ENCODE peak calls at places on chromosomes 4 and X, in four cellular contexts. X is Calu3, O is PC-9, T is mucosa of descending colon. C is an unnamed sample.

GRCh38 chr4:40232610-40233009 is 35.8 kb downstream of the RHOH start:
- DNase-seq in T (no peak), X (no peak), O (no peak), C (no peak)

GRCh38 chr4:158125325-158125724 is 47.5 kb downstream of the GASK1B start:
- DNase-seq in O (no peak), X (no peak), T (no peak), C (no peak)

GRCh38 chr4:113952452-113953029 is 26.9 kb downstream of the ARSJ start:
- DNase-seq in T (no peak), O (no peak), X (peak), C (peak)

GRCh38 chr4:82360298-82361177 is 13.3 kb downstream of the HNRNPD start:
- DNase-seq in O (no peak), T (no peak), X (no peak), C (no peak)

GRCh38 chr4:175411251-175411650 is 400.8 kb downstream of the GPM6A start:
- DNase-seq in T (no peak), X (no peak), O (no peak), C (no peak)

GRCh38 chr4:162352580-162353107 is 188.8 kb upstream of the FSTL5 start:
- DNase-seq in T (no peak), O (no peak), X (no peak), C (no peak)

GRCh38 chr4:158007566-158007965 is 165.3 kb downstream of the GASK1B start:
- DNase-seq in T (no peak), X (no peak), O (no peak), C (no peak)

GRCh38 chr4:126081336-126081735 is 766.6 kb downstream of the FAT4 start:
- DNase-seq in X (no peak), O (no peak), T (no peak), C (no peak)

GRCh38 chrX:136162827-136163427 is 15.6 kb downstream of the FHL1 start:
- DNase-seq in O (peak), X (peak), T (peak), C (peak)

GRCh38 chr4:19104176-19104575 is 1082.6 kb upstream of the LCORL start:
- DNase-seq in O (no peak), X (no peak), T (no peak), C (no peak)

GRCh38 chr4:15953625-15954024 is 9.3 kb downstream of the FGFBP2 start:
- DNase-seq in O (no peak), T (no peak), X (no peak), C (no peak)

GRCh38 chr4:186132577-186133277 is 28.2 kb downstream of the FAM149A start:
- DNase-seq in O (peak), T (no peak), X (peak), C (no peak)

GRCh38 chrX:69307029-69307428 is 141.8 kb upstream of the PJA1 start:
- DNase-seq in X (no peak), O (no peak), T (no peak), C (no peak)

GRCh38 chrX:6279277-6279909 is 50.7 kb upstream of the NLGN4X start:
- DNase-seq in O (no peak), T (no peak), X (no peak), C (no peak)

GRCh38 chr4:16206848-16207247 is 19.4 kb downstream of the TAPT1 start:
- DNase-seq in T (no peak), X (no peak), O (no peak), C (no peak)

GRCh38 chrX:39431893-39432292 is 630.6 kb downstream of the MID1IP1 start:
- DNase-seq in X (no peak), O (no peak), T (no peak), C (no peak)

GRCh38 chr4:8019396-8020365 is 80.0 kb upstream of the AFAP1 start:
- DNase-seq in X (peak), O (peak), T (peak), C (peak)

GRCh38 chr4:70721747-70722146 is at the start of gene RUFY3:
- DNase-seq in T (no peak), X (no peak), O (no peak), C (no peak)

GRCh38 chrX:121102101-121102500 is 54.7 kb downstream of the GLUD2 start:
- DNase-seq in T (no peak), O (no peak), X (no peak), C (no peak)

GRCh38 chrX:154028502-154029184 is 8.9 kb upstream of the IRAK1 start:
- DNase-seq in T (peak), X (no peak), O (no peak), C (peak)

GRCh38 chr4:87092389-87093141 is 127.9 kb downstream of the KLHL8 start:
- DNase-seq in O (peak), X (peak), T (peak), C (peak)

GRCh38 chrX:152899874-152900719 is 2.2 kb downstream of the ZNF185 start:
- DNase-seq in T (no peak), O (no peak), X (no peak), C (no peak)

GRCh38 chr4:162727232-162727631 is 439.5 kb downstream of the NAF1 start:
- DNase-seq in O (no peak), T (no peak), X (no peak), C (no peak)

GRCh38 chr4:74545488-74545887 is 100.6 kb downstream of the AREG start:
- DNase-seq in T (no peak), O (no peak), X (peak), C (peak)

GRCh38 chrX:105706041-105706440 is 116.3 kb upstream of the NRK start:
- DNase-seq in T (no peak), X (no peak), O (peak), C (no peak)

GRCh38 chrX:110795645-110796510 is at the start of gene CHRDL1:
- DNase-seq in O (no peak), X (peak), T (peak), C (peak)

GRCh38 chr4:98932539-98932938 is 3.6 kb upstream of the EIF4E start:
- DNase-seq in T (no peak), O (no peak), X (no peak), C (no peak)

GRCh38 chr4:10416441-10416840 is 40.8 kb downstream of the ZNF518B start:
- DNase-seq in O (no peak), X (no peak), T (no peak), C (no peak)

GRCh38 chr4:177155454-177155853 is 154.2 kb upstream of the NEIL3 start:
- DNase-seq in X (no peak), T (no peak), O (no peak), C (no peak)

GRCh38 chr4:182978152-182978827 is 61.1 kb upstream of the DCTD start:
- DNase-seq in X (no peak), T (no peak), O (no peak), C (no peak)

GRCh38 chr4:148341980-148342800 is 100.0 kb downstream of the NR3C2 start:
- DNase-seq in X (no peak), T (no peak), O (no peak), C (no peak)
- TF ChIP-seq CTCF in X (no peak), T (no peak), O (no peak), C (no peak)

GRCh38 chr4:164716901-164717300 is 37.0 kb upstream of the SMIM31 start:
- DNase-seq in O (no peak), T (no peak), X (no peak), C (no peak)
- TF ChIP-seq CTCF in O (no peak), T (peak), X (peak), C (no peak)

GRCh38 chrX:15376956-15377355 is 7.3 kb downstream of the VEGFD start:
- DNase-seq in X (no peak), O (no peak), T (no peak), C (no peak)

GRCh38 chrX:15384304-15384703 is at the start of gene VEGFD:
- DNase-seq in X (no peak), T (no peak), O (no peak), C (no peak)

GRCh38 chrX:15382809-15383208 is 1.4 kb downstream of the VEGFD start:
- DNase-seq in O (no peak), T (no peak), X (no peak), C (no peak)
- TF ChIP-seq CTCF in O (no peak), T (no peak), X (no peak), C (no peak)

DNA sequence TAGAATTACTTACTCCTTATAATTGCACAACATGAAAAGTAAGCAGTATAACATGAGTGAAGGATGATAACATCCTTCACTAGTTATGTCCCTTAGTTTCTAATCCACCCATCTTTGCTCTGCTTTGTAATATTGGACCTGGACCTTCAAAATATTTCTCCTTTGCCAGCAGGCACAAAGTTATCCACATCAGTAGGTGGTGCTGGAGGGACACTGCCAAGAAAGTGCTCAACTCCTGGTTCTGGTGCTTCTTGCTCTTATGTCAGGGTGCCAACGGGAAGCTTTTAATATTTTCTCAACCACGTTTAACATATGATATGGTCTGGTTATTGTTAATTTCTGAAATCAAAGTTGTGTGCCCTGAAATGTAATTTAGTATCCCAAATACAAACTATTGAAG is 49.1 kb downstream of the TMEM165 start:
- DNase-seq in O (no peak), X (no peak), T (no peak), C (no peak)
- TF ChIP-seq CTCF in O (no peak), X (no peak), T (no peak), C (no peak)

GRCh38 chr4:144894525-144894924 is 203.5 kb downstream of the ANAPC10 start:
- DNase-seq in T (no peak), X (peak), O (no peak), C (no peak)

GRCh38 chr4:144903953-144904711 is 193.9 kb downstream of the ANAPC10 start:
- DNase-seq in O (no peak), T (no peak), X (no peak), C (no peak)

GRCh38 chr4:144902614-144903013 is 195.4 kb downstream of the ANAPC10 start:
- DNase-seq in X (no peak), O (no peak), T (no peak), C (no peak)

GRCh38 chr4:144905286-144905685 is 192.7 kb downstream of the ANAPC10 start:
- DNase-seq in T (no peak), O (no peak), X (no peak), C (no peak)

DNA sequence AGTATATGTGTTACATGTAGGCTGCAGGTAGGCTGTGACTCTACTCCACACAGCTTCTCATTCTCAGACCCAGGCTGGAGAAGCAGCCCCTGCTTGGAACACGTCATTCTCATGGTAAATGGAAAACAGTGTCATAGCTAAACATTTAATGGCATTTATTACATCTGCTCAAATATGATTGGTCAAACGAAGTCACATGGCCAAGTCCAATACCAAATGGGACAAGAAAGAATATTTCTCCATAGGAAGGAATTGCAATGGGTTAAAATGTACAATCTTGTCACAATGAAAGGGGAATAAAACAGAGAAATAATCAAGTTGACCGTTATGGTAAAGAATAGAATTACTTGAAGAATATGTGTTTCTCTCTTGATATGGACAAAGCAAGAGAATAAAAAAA is 198.6 kb downstream of the ANAPC10 start:
- DNase-seq in X (no peak), T (no peak), O (no peak), C (no peak)
- TF ChIP-seq CTCF in X (no peak), T (no peak), O (no peak), C (no peak)

GRCh38 chr4:132228676-132229075 is 920.4 kb upstream of the PCDH10 start:
- DNase-seq in T (no peak), X (no peak), O (no peak), C (no peak)

GRCh38 chr4:132230025-132230424 is 919.1 kb upstream of the PCDH10 start:
- DNase-seq in T (no peak), O (no peak), X (no peak), C (no peak)

GRCh38 chr4:132227349-132228165 is 921.5 kb upstream of the PCDH10 start:
- DNase-seq in T (peak), X (peak), O (no peak), C (peak)
- TF ChIP-seq CTCF in T (no peak), X (peak), O (peak), C (peak)

GRCh38 chr4:42579903-42580302 is 77.0 kb downstream of the ATP8A1 start:
- DNase-seq in T (no peak), O (no peak), X (no peak), C (no peak)

GRCh38 chr4:42573249-42573648 is 83.7 kb downstream of the ATP8A1 start:
- DNase-seq in T (no peak), X (no peak), O (no peak), C (no peak)

GRCh38 chr4:42574873-42575272 is 82.0 kb downstream of the ATP8A1 start:
- DNase-seq in O (no peak), T (no peak), X (no peak), C (no peak)

DNA sequence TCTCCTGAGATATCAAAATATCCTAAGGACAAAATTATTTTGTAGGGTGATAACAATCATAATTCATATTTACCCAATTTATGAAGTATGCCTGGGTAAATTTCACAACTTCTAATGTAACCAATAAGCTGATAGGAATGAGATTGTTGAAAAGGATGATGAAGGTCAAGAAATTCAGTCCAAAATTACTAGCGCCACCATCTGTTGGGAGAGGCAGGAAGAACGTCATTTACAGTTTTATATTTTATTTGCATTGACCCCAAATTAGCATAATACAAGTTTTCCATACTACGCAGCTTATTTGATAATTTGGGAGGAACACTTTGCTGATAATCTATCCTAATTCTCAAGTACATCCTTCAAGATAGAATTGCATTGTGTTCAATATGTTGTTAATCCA is 78.7 kb downstream of the ATP8A1 start:
- DNase-seq in O (no peak), T (no peak), X (no peak), C (no peak)
- TF ChIP-seq CTCF in O (no peak), T (no peak), X (no peak), C (no peak)

DNA sequence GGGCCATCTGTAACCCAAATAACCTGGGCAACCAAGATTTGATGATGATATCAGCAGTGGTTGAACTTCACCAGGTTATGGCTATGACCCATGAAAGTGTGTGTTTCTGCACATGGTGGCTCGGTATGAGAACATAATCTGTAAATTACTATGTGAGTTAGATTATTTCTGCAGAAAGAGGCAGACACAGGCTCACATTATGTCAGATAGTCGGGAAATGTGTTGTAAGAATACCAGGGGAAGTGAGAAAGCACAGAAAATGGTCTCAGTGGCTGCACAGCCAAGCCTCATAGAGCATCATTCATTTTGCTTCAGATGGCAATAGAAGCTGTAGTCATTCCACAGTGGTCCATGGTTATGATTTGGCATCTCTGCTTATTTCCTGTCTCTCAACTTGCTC is 63.0 kb upstream of the RBPJ start:
- DNase-seq in T (no peak), X (no peak), O (no peak), C (no peak)
- TF ChIP-seq CTCF in T (no peak), X (no peak), O (no peak), C (no peak)